ENCODE peak calls at places on chromosomes 4 and X, in nine cellular contexts. V is GDM1; P is aorta; A is iris pigment epithelial cell; B is Jurkat, Clone E6-1; L is GM23248; R is astrocyte; Y is naive thymus-derived CD8-positive, alpha-beta T cell; H is posterior cingulate gyrus. I is an unnamed sample.

GRCh38 chr4:153790962-153791551 is 2.2 kb upstream of the SFRP2 start:
- DNase-seq in V (no peak), P (peak), A (no peak), B (no peak), L (peak), R (no peak), Y (no peak), H (peak), I (peak)

GRCh38 chr4:176439611-176440010 is 119.8 kb downstream of the SPCS3 start:
- DNase-seq in V (no peak), P (no peak), A (no peak), B (no peak), L (no peak), R (no peak), Y (no peak), H (no peak), I (no peak)

GRCh38 chrX:120781416-120781815 is 94.2 kb downstream of the CT47B1 start:
- DNase-seq in V (no peak), P (no peak), A (peak), B (no peak), L (peak), R (peak), Y (no peak), H (no peak), I (no peak)

GRCh38 chr4:54384563-54384962 is 155.5 kb downstream of the PDGFRA start:
- DNase-seq in V (peak), P (no peak), A (peak), B (peak), L (peak), R (peak), Y (no peak), H (peak), I (no peak)

GRCh38 chrX:107626916-107627315 is 1.4 kb upstream of the PRPS1 start:
- DNase-seq in V (no peak), P (no peak), A (no peak), B (no peak), L (no peak), R (no peak), Y (no peak), H (no peak), I (no peak)

GRCh38 chrX:39830414-39830813 is 267.3 kb downstream of the BCOR start:
- DNase-seq in V (no peak), P (no peak), A (no peak), B (no peak), L (no peak), R (no peak), Y (no peak), H (no peak), I (no peak)

GRCh38 chr4:37805091-37805490 is 21.4 kb upstream of the PGM2 start:
- DNase-seq in V (no peak), P (no peak), A (no peak), B (no peak), L (no peak), R (no peak), Y (no peak), H (no peak), I (no peak)

GRCh38 chr4:140113653-140114052 is 40.3 kb downstream of the MAML3 start:
- DNase-seq in V (no peak), P (no peak), A (no peak), B (no peak), L (no peak), R (no peak), Y (no peak), H (no peak), I (no peak)

GRCh38 chr4:53000560-53000959 is 138.4 kb downstream of the RASL11B start:
- DNase-seq in V (no peak), P (no peak), A (no peak), B (no peak), L (no peak), R (no peak), Y (no peak), H (no peak), I (no peak)

GRCh38 chr4:149781150-149781549 is 34.5 kb downstream of the IQCM start:
- DNase-seq in V (no peak), P (no peak), A (peak), B (no peak), L (peak), R (peak), Y (no peak), H (no peak), I (no peak)

GRCh38 chr4:150244600-150244999 is 166.4 kb downstream of the DCLK2 start:
- DNase-seq in V (no peak), P (no peak), A (peak), B (no peak), L (peak), R (peak), Y (no peak), H (no peak), I (no peak)

GRCh38 chr4:91826186-91826585 is 477.6 kb upstream of the GRID2 start:
- DNase-seq in V (no peak), P (no peak), A (peak), B (no peak), L (no peak), R (peak), Y (no peak), H (no peak), I (no peak)

GRCh38 chr4:172997851-172998250 is 170.8 kb upstream of the GALNT7 start:
- DNase-seq in V (no peak), P (no peak), A (no peak), B (no peak), L (no peak), R (no peak), Y (no peak), H (no peak), I (no peak)

GRCh38 chr4:72295966-72296557 is 264.3 kb downstream of the NPFFR2 start:
- DNase-seq in V (no peak), P (no peak), A (peak), B (peak), L (peak), R (peak), Y (no peak), H (no peak), I (peak)

GRCh38 chr4:1019320-1019719 is 7.9 kb downstream of the FGFRL1 start:
- DNase-seq in V (no peak), P (no peak), A (no peak), B (no peak), L (no peak), R (no peak), Y (no peak), H (no peak), I (no peak)

GRCh38 chr4:158850371-158850770 is 81.5 kb downstream of the FNIP2 start:
- DNase-seq in V (no peak), P (no peak), A (no peak), B (no peak), L (no peak), R (no peak), Y (no peak), H (no peak), I (no peak)

GRCh38 chr4:152357206-152357605 is 178.7 kb downstream of the FBXW7 start:
- DNase-seq in V (no peak), P (no peak), A (peak), B (no peak), L (peak), R (no peak), Y (no peak), H (no peak), I (no peak)

GRCh38 chrX:97399400-97399799 is 515.7 kb downstream of the RPA4 start:
- DNase-seq in V (no peak), P (no peak), A (peak), B (no peak), L (peak), R (peak), Y (no peak), H (no peak), I (peak)

GRCh38 chrX:50814701-50815476 is 895 bp upstream of the SHROOM4 start:
- DNase-seq in V (no peak), P (peak), A (peak), B (no peak), L (peak), R (peak), Y (no peak), H (peak), I (no peak)

GRCh38 chrX:15301924-15302323 is 13.5 kb downstream of the ASB11 start:
- DNase-seq in V (no peak), P (no peak), A (peak), B (peak), L (peak), R (no peak), Y (no peak), H (no peak), I (no peak)

GRCh38 chr4:89438102-89438831 is 130.7 kb upstream of the GPRIN3 start:
- DNase-seq in V (peak), P (no peak), A (peak), B (peak), L (peak), R (no peak), Y (peak), H (no peak), I (peak)

I was measured in GM13976.